ENCODE peak calls at places on chromosomes 2 and 18, in five cellular contexts. D, A, Q, F and H are unnamed samples.

GRCh38 chr2:7844414-7844961 is 837.4 kb upstream of the ID2 start:
- DNase-seq in D (no peak), A (no peak), Q (no peak), F (no peak), H (no peak)

GRCh38 chr2:69060938-69061501 is 48.0 kb downstream of the ANTXR1 start:
- DNase-seq in D (no peak), A (no peak), Q (no peak), F (no peak), H (no peak)

GRCh38 chr2:110860620-110861019 is 128.2 kb downstream of the ACOXL start:
- DNase-seq in D (no peak), A (no peak), Q (no peak), F (no peak), H (no peak)

GRCh38 chr2:20562540-20563225 is 88.2 kb downstream of the HS1BP3 start:
- DNase-seq in D (peak), A (peak), Q (no peak), F (no peak), H (no peak)

GRCh38 chr18:32072321-32072720 is 19.4 kb upstream of the RNF138 start:
- DNase-seq in D (peak), A (no peak), Q (peak), F (no peak), H (peak)

GRCh38 chr2:63058149-63058741 is 7.6 kb downstream of the OTX1 start:
- DNase-seq in D (no peak), A (no peak), Q (no peak), F (no peak), H (peak)

GRCh38 chr18:49849331-49850217 is 36.2 kb upstream of the ACAA2 start:
- DNase-seq in D (peak), A (peak), Q (peak), F (peak), H (peak)

GRCh38 chr2:28583899-28584553 is 88.2 kb downstream of the PLB1 start:
- DNase-seq in D (peak), A (peak), Q (peak), F (peak), H (peak)

GRCh38 chr2:230691005-230691647 is 21.5 kb upstream of the CAB39 start:
- DNase-seq in D (peak), A (no peak), Q (no peak), F (peak), H (no peak)

GRCh38 chr18:404061-404460 is 96.4 kb downstream of the COLEC12 start:
- DNase-seq in D (no peak), A (no peak), Q (no peak), F (no peak), H (no peak)

GRCh38 chr2:158998486-158999248 is 30.2 kb downstream of the TANC1 start:
- DNase-seq in D (peak), A (no peak), Q (no peak), F (no peak), H (peak)

GRCh38 chr2:242011991-242012764 is 142.6 kb downstream of the RTP5 start:
- DNase-seq in D (no peak), A (no peak), Q (no peak), F (no peak), H (no peak)

GRCh38 chr2:216534809-216535208 is 36.2 kb downstream of the RPL37A start:
- DNase-seq in D (no peak), A (no peak), Q (no peak), F (no peak), H (no peak)

GRCh38 chr2:39837856-39838453 is 58.9 kb upstream of the THUMPD2 start:
- DNase-seq in D (peak), A (peak), Q (peak), F (no peak), H (peak)

GRCh38 chr2:20635096-20635475 is 15.8 kb downstream of the HS1BP3 start:
- DNase-seq in D (no peak), A (no peak), Q (no peak), F (no peak), H (peak)

GRCh38 chr2:70087703-70088507 is 628 bp downstream of the PCBP1 start:
- DNase-seq in D (peak), A (peak), Q (peak), F (no peak), H (peak)

GRCh38 chr2:160221391-160222276 is 21.6 kb upstream of the ITGB6 start:
- DNase-seq in D (peak), A (peak), Q (no peak), F (no peak), H (peak)

GRCh38 chr2:75424936-75425619 is 135.7 kb downstream of the EVA1A start:
- DNase-seq in D (peak), A (peak), Q (no peak), F (no peak), H (no peak)

GRCh38 chr2:31415421-31415820 is 879 bp upstream of the XDH start:
- DNase-seq in D (no peak), A (no peak), Q (no peak), F (no peak), H (no peak)

GRCh38 chr18:35618289-35618688 is 36.7 kb downstream of the GALNT1 start:
- DNase-seq in D (no peak), A (no peak), Q (no peak), F (no peak), H (no peak)

GRCh38 chr18:58338961-58339722 is 289.7 kb downstream of the ALPK2 start:
- DNase-seq in D (no peak), A (no peak), Q (no peak), F (peak), H (peak)

DNA sequence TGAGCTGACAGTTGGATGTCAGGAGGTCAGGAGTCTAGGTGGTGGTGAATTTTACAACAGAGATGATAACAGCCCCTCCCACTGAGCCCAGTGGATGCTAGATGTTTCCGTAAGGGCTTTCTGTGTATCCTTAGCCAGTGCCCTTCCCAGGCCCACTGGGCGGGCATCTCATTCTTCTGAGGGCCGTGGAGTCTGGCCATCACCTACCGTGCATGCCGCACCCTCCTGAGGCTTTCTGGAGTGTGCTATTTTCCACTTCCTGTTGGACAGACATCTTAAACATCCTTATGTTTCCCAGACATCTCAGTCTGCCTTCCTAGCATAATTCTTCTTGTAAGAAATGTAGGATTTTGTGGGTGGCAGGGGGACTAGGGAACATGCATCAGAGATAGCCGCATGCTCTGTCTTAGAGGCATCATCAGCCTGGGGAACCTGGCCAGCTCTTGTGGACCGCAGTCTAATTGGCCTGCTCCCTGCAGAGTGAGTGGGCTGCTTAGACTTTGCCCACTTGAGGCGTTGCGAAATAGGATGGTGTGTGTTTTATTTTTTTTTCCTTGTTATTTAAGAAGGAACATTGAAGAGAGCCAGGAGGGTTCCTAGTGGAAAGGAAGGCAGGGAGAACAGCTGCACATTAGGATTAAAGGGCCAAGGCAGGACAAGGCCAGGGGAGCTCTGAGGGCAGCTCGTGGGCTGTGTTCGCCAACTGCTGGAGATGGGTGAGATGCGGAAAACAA is 135.8 kb downstream of the SH3RF3 start:
- DNase-seq in D (peak), A (no peak), Q (no peak), F (no peak), H (peak)
- H3K27ac ChIP-seq in D (no peak), A (no peak), Q (no peak), F (no peak), H (peak)

DNA sequence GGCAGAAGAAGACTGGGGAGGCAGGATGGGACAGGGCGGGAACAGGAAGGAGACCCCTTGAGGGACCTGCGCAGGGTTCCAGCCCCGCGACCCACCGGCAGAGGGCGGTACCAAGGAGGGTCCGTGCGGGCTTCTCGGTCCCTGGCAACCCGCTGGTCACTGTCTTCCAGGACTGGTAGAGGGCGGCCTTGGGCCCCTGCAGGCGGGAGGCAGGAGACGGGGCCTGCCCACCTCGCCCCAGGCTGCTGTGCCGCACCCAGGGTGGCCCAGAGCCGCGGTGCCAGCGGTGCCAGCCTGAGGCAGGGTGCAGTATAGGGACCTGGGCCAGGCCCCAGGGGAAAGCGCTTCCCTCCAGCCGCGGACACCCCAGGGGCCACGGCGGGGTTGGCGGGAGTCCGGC is 34.5 kb downstream of the NEURL3 start:
- DNase-seq in D (no peak), A (peak), Q (peak), F (peak), H (peak)
- TF ChIP-seq CTCF in D (peak), A (peak), Q (peak), F (peak), H (peak)

GRCh38 chr2:10414000-10414451 is 34.1 kb downstream of the ODC1 start:
- DNase-seq in D (no peak), A (no peak), Q (no peak), F (no peak), H (no peak)
- TF ChIP-seq JUN in D (no peak), A (no peak), Q (no peak), F (no peak), H (no peak)

GRCh38 chr18:3529077-3529476 is 79.1 kb downstream of the TGIF1 start:
- DNase-seq in D (no peak), A (no peak), Q (no peak), F (no peak), H (no peak)

GRCh38 chr18:3525870-3526420 is 76.0 kb downstream of the TGIF1 start:
- DNase-seq in D (no peak), A (no peak), Q (peak), F (no peak), H (peak)

GRCh38 chr18:3524706-3525105 is 74.7 kb downstream of the TGIF1 start:
- DNase-seq in D (no peak), A (no peak), Q (no peak), F (no peak), H (no peak)

GRCh38 chr18:3528251-3528650 is 78.3 kb downstream of the TGIF1 start:
- DNase-seq in D (no peak), A (no peak), Q (no peak), F (no peak), H (no peak)

DNA sequence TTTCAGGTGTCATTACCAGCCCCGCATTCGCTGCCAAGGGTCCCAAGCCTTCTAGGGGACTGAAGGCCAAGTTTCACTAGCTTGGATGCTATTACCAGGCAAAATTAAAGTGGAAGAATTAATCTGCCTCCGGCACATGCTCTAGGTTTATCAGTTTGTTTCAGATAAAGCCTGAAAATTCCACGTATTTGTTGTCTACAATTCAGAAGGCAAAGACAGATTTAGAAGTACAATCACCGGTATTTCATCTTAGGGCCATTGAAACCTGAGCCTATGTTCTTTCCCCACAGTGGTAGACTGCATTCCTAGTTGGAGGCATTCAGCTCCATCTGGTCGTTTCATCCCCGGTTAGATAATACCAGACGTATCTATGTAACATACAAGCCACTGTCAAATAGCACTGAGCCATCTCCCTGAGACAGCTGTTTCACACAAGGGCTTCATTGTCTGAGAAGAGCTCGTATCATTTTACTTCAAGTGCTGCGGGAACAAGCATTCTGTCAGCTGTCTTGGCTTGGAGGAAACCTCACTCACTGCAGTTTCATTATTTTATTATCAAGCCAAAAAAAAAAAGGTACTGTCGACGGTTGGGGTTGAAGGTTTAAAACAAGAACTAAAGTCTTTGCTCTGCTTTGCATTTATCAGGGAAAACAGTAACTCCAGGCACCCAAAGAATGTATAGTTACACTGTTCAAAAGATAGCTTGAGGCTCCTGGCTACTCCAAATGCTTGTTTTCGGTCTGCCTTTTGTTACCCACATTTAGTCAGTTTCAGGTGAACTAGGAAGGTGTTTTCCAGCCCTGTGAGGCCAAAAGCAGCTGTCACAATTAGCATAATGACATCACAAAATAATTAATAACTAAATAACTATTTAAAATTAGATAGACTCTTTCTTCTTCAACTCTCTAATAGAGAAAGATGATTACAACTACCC is 76.7 kb downstream of the TGIF1 start:
- DNase-seq in D (peak), A (no peak), Q (peak), F (no peak), H (no peak)
- H3K27ac ChIP-seq in D (no peak), A (no peak), Q (peak), F (peak), H (no peak)

GRCh38 chr2:35858216-35858615 is 497.4 kb upstream of the CRIM1 start:
- DNase-seq in D (no peak), A (no peak), Q (no peak), F (no peak), H (no peak)
- TF ChIP-seq CTCF in D (no peak), A (no peak), Q (no peak), F (no peak), H (no peak)

DNA sequence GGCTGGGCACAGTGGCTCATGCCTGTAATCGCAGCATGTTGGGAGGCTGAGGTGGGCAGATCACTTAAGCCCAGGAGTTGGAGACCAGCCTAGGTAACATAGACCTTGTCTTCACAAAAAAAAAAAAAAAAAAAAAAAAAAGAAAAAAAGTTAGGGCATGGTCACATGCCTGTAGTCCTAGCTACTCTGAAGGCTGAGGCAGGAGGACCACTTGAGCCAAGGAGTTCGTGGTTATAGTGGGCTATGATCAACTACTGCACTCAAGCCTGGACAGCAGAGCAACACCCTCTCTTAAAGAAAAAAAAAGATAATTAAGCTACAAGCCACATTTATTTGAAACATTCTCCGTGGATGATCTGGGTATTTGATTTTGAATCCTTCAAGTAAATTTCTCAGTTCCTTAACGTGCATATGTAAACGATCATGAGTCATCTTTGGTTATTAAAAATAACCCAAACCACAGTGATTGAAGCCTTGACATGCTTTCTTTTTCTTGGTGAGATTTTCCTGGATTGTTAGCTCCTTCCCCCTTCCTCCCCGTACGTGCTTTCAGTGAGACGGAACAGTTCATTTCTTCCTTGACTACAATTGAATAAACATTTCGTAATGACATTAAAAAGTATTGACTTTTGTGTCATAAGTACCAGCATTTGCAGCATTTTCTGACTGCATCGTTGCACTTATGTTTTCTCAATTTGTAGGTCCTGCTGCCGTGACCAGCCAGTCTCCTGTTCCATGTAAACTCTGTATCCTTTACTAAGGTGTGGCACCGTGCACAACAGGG is 20.3 kb downstream of the RMC1 start:
- DNase-seq in D (no peak), A (no peak), Q (no peak), F (no peak), H (no peak)
- TF ChIP-seq JUN in D (no peak), A (no peak), Q (no peak), F (no peak), H (peak)